ENCODE peak calls at places on chromosomes 4 and X, in five cellular contexts. S, O, F, B and L are unnamed samples.

GRCh38 chrX:43940811-43941210 is 32.4 kb downstream of the NDP start:
- DNase-seq in S (no peak), O (no peak), F (no peak), B (no peak), L (no peak)

GRCh38 chrX:148555101-148555500 is 54.7 kb downstream of the AFF2 start:
- DNase-seq in S (no peak), O (no peak), F (no peak), B (no peak), L (no peak)

GRCh38 chr4:46445689-46446339 is 55.9 kb upstream of the GABRA2 start:
- DNase-seq in S (no peak), O (peak; percentile 12), F (no peak), B (no peak), L (no peak)

GRCh38 chrX:1587161-1587560 is 4.2 kb upstream of the AKAP17A start:
- DNase-seq in S (no peak), O (no peak), F (no peak), B (no peak), L (no peak)

GRCh38 chr4:158817562-158818370 is 48.9 kb downstream of the FNIP2 start:
- DNase-seq in S (no peak), O (no peak), F (peak; percentile 64), B (no peak), L (no peak)

GRCh38 chr4:90727938-90728337 is 600.7 kb downstream of the CCSER1 start:
- DNase-seq in S (no peak), O (no peak), F (no peak), B (no peak), L (no peak)

GRCh38 chr4:169254546-169254983 is 16.2 kb downstream of the SH3RF1 start:
- DNase-seq in S (no peak), O (peak; percentile 67), F (no peak), B (no peak), L (no peak)

GRCh38 chrX:6228720-6229119 is at the start of gene NLGN4X:
- DNase-seq in S (peak; percentile 45), O (no peak), F (no peak), B (no peak), L (no peak)

GRCh38 chrX:41043950-41044349 is 41.3 kb upstream of the USP9X start:
- DNase-seq in S (no peak), O (no peak), F (no peak), B (no peak), L (no peak)

GRCh38 chrX:133645977-133646750 is 230.9 kb upstream of the GPC4 start:
- DNase-seq in S (no peak), O (no peak), F (no peak), B (no peak), L (no peak)

GRCh38 chrX:104122829-104123228 is 10.5 kb downstream of the ZCCHC18 start:
- DNase-seq in S (no peak), O (no peak), F (no peak), B (no peak), L (no peak)

GRCh38 chr4:99712099-99712498 is 54.5 kb upstream of the C4orf54 start:
- DNase-seq in S (no peak), O (no peak), F (no peak), B (no peak), L (no peak)

GRCh38 chrX:81390244-81390643 is 188.3 kb downstream of the SH3BGRL start:
- DNase-seq in S (no peak), O (no peak), F (peak; percentile 1), B (no peak), L (no peak)
- TF ChIP-seq FOXM1 in S (no peak), O (no peak), F (no peak), B (no peak), L (no peak)

GRCh38 chr4:145154573-145154972 is 25.8 kb downstream of the OTUD4 start:
- DNase-seq in S (no peak), O (peak; percentile 31), F (no peak), B (no peak), L (no peak)
- TF ChIP-seq FOXM1 in S (no peak), O (no peak), F (no peak), B (no peak), L (no peak)

GRCh38 chrX:72018277-72019112 is 107.8 kb downstream of the NHSL2 start:
- DNase-seq in S (peak; percentile 97), O (peak; percentile 47), F (no peak), B (peak; percentile 89), L (peak; percentile 98)
- TF ChIP-seq FOXM1 in S (no peak), O (no peak), F (no peak), B (no peak), L (peak; percentile 64)

GRCh38 chrX:119067023-119067739 is 5.6 kb upstream of the CT47C1 start:
- DNase-seq in S (peak; percentile 44), O (peak; percentile 4), F (no peak), B (peak; percentile 53), L (peak; percentile 82)
- TF ChIP-seq FOXM1 in S (no peak), O (no peak), F (no peak), B (no peak), L (no peak)

DNA sequence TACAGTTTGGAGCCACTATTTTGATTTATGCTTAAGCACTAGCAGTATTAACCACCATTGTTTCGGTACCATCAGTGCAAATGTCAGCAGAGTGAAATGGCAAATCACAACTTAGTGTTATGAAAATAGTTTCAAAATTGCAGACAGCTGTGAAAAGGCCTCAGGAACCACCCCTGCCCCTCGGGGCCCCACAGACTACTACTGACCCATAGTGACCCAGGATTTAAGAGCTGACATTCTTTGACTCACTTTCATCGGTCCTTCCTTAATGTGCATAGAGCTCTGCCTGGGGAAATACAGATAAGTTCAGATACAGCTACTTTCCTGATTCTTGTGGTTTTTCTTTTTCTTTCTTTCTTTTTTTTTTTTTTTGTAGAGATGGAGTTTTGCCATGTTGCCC is 3.3 kb upstream of the BBS7 start:
- DNase-seq in S (no peak), O (no peak), F (peak; percentile 17), B (peak; percentile 17), L (no peak)
- TF ChIP-seq FOXM1 in S (no peak), O (no peak), F (no peak), B (no peak), L (no peak)

GRCh38 chrX:3244203-3244743 is 102.2 kb downstream of the MXRA5 start:
- DNase-seq in S (no peak), O (no peak), F (no peak), B (no peak), L (no peak)
- TF ChIP-seq FOXM1 in S (no peak), O (no peak), F (no peak), B (no peak), L (no peak)

GRCh38 chrX:24498181-24498580 is 33.1 kb downstream of the PDK3 start:
- DNase-seq in S (no peak), O (peak; percentile 1), F (no peak), B (no peak), L (peak; percentile 43)

GRCh38 chrX:24495700-24496099 is 30.6 kb downstream of the PDK3 start:
- DNase-seq in S (no peak), O (no peak), F (no peak), B (no peak), L (no peak)

GRCh38 chrX:24491741-24492140 is 26.7 kb downstream of the PDK3 start:
- DNase-seq in S (no peak), O (peak; percentile 1), F (no peak), B (no peak), L (no peak)

GRCh38 chrX:24493740-24494543 is 28.9 kb downstream of the PDK3 start:
- DNase-seq in S (no peak), O (peak; percentile 38), F (no peak), B (no peak), L (no peak)

DNA sequence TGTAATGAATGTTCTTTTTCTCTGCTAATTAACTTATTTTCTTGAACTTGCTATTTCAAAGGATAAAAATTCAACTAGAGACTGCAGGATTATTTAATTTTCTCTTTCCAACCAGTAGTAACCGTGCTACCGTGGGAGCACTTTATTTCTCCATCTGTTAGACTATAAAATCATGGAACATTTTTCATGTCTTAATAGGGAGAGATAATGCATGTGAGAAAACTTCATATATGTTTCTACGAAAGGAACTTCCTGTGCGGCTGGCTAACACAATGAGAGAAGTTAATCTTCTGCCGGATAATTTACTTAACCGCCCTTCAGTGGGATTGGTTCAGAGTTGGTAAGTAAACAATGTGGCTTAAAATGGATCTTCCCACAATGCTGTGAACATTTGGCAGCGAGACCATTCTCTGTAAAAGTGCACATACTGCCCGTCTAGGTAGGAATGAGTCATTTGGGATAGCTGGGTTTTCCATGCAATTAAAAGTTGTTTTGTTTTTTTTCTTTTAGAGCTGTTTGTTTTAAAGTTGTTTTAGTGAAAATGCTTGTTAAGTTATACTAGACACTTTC is 29.5 kb downstream of the PDK3 start:
- DNase-seq in S (no peak), O (peak; percentile 75), F (no peak), B (no peak), L (peak; percentile 23)
- TF ChIP-seq FOXM1 in S (no peak), O (no peak), F (no peak), B (no peak), L (no peak)

GRCh38 chrX:115499112-115499805 is 61.7 kb upstream of the PLS3 start:
- DNase-seq in S (no peak), O (no peak), F (no peak), B (no peak), L (no peak)
- TF ChIP-seq FOXM1 in S (no peak), O (no peak), F (no peak), B (no peak), L (no peak)